ENCODE peak calls at places on chromosome 16, in five cellular contexts. S, G, Y, D and O are unnamed samples.

GRCh38 chr16:83215417-83216001 is 588.7 kb downstream of the CDH13 start:
- DNase-seq in G (no peak), Y (peak; percentile 75), D (peak; percentile 46), S (no peak), O (peak; percentile 60)

GRCh38 chr16:35533683-35534082 is 2074.3 kb downstream of the TP53TG3F start:
- DNase-seq in S (no peak), G (no peak), Y (peak; percentile 1), D (no peak), O (no peak)

GRCh38 chr16:61435356-61435755 is 600.9 kb downstream of the CDH8 start:
- DNase-seq in Y (no peak), S (no peak), G (no peak), D (no peak), O (no peak)

GRCh38 chr16:81817296-81817695 is 38.2 kb downstream of the PLCG2 start:
- DNase-seq in G (no peak), S (no peak), Y (no peak), D (no peak), O (peak; percentile 59)

GRCh38 chr16:89072216-89073130 is 21.2 kb upstream of the ACSF3 start:
- DNase-seq in Y (no peak), G (no peak), D (no peak), S (no peak), O (no peak)

GRCh38 chr16:65991149-65991701 is 375.3 kb upstream of the CDH5 start:
- DNase-seq in D (no peak), Y (no peak), S (no peak), G (no peak), O (no peak)

GRCh38 chr16:12188674-12189249 is 212.2 kb downstream of the SNX29 start:
- DNase-seq in S (no peak), Y (no peak), D (no peak), G (no peak), O (no peak)

GRCh38 chr16:10625595-10626357 is 45.4 kb upstream of the EMP2 start:
- DNase-seq in D (no peak), Y (no peak), G (no peak), S (no peak), O (no peak)

GRCh38 chr16:79768594-79768993 is 168.1 kb upstream of the MAF start:
- DNase-seq in S (no peak), G (peak; percentile 9), Y (no peak), D (no peak), O (no peak)

GRCh38 chr16:85416267-85417109 is 196.6 kb upstream of the GSE1 start:
- DNase-seq in S (peak; percentile 0), G (peak; percentile 57), Y (peak; percentile 83), D (peak; percentile 59), O (peak; percentile 65)

GRCh38 chr16:75695708-75696107 is 5.6 kb downstream of the DUXB start:
- DNase-seq in D (no peak), G (no peak), Y (peak; percentile 3), S (no peak), O (no peak)

GRCh38 chr16:86511317-86512161 is 1.2 kb downstream of the FOXF1 start:
- DNase-seq in Y (no peak), G (no peak), D (no peak), S (no peak), O (no peak)

GRCh38 chr16:53666816-53667415 is 36.7 kb downstream of the RPGRIP1L start:
- DNase-seq in Y (no peak), S (no peak), D (no peak), G (no peak), O (no peak)

GRCh38 chr16:86697715-86698114 is 119.4 kb downstream of the FOXL1 start:
- DNase-seq in G (no peak), Y (no peak), S (no peak), D (no peak), O (no peak)

GRCh38 chr16:57711331-57711730 is 16.7 kb downstream of the DRC7 start:
- DNase-seq in D (no peak), S (no peak), G (no peak), Y (no peak), O (no peak)

GRCh38 chr16:11632455-11632921 is 35.8 kb upstream of the SNN start:
- DNase-seq in D (no peak), Y (no peak), S (no peak), G (no peak), O (no peak)

GRCh38 chr16:89349947-89350633 is 132.6 kb downstream of the ZNF778 start:
- DNase-seq in G (no peak), Y (no peak), S (no peak), D (no peak), O (no peak)

GRCh38 chr16:52552643-52553042 is 5.7 kb upstream of the TOX3 start:
- DNase-seq in S (no peak), Y (no peak), D (no peak), G (peak; percentile 84), O (no peak)

GRCh38 chr16:13906426-13907089 is 13.4 kb upstream of the ERCC4 start:
- DNase-seq in S (no peak), G (no peak), D (no peak), Y (peak; percentile 37), O (no peak)

GRCh38 chr16:4064950-4065352 is 51.3 kb downstream of the ADCY9 start:
- DNase-seq in Y (no peak), S (no peak), G (peak; percentile 69), D (no peak), O (no peak)

GRCh38 chr16:1309888-1310831 is 724 bp downstream of the UBE2I start:
- DNase-seq in S (no peak), G (no peak), Y (peak; percentile 73), D (peak; percentile 57), O (peak; percentile 73)

GRCh38 chr16:50611332-50611934 is 63.2 kb downstream of the NKD1 start:
- DNase-seq in G (no peak), Y (no peak), S (no peak), D (no peak), O (no peak)

GRCh38 chr16:53664724-53665345 is 38.8 kb downstream of the RPGRIP1L start:
- DNase-seq in D (no peak), Y (no peak), G (no peak), S (no peak), O (no peak)

GRCh38 chr16:13093676-13094075 is 192.3 kb downstream of the SHISA9 start:
- DNase-seq in S (no peak), Y (no peak), D (no peak), G (no peak), O (no peak)

GRCh38 chr16:69157189-69157588 is 24.7 kb downstream of the UTP4 start:
- DNase-seq in G (no peak), S (no peak), D (no peak), Y (no peak), O (no peak)

GRCh38 chr16:57091200-57091989 is 988 bp upstream of the CPNE2 start:
- DNase-seq in S (no peak), Y (no peak), G (no peak), D (no peak), O (no peak)

GRCh38 chr16:30184430-30185140 is 1.2 kb downstream of the CORO1A start:
- DNase-seq in Y (peak; percentile 64), D (peak; percentile 38), S (no peak), G (peak; percentile 30), O (peak; percentile 33)

GRCh38 chr16:26491271-26491670 is 575.5 kb upstream of the C16orf82 start:
- DNase-seq in S (no peak), G (no peak), D (no peak), Y (no peak), O (no peak)